ENCODE peak calls at places on chromosomes 7 and 10, in six cellular contexts. E, I, J, W, K and Z are unnamed samples.

GRCh38 chr7:74587435-74588126 is 69.9 kb upstream of the GTF2I start:
- DNase-seq in J (peak), I (peak), K (peak), E (peak), W (peak), Z (no peak)

GRCh38 chr7:128947854-128948253 is 10.1 kb downstream of the IRF5 start:
- DNase-seq in K (no peak), I (no peak), W (no peak), E (no peak), J (no peak), Z (no peak)

GRCh38 chr7:151243411-151244155 is 4.9 kb downstream of the SMARCD3 start:
- DNase-seq in I (no peak), J (no peak), W (peak), E (no peak), K (no peak), Z (no peak)

GRCh38 chr7:95436407-95436806 is 1.6 kb upstream of the PON2 start:
- DNase-seq in J (no peak), K (no peak), E (no peak), I (no peak), W (no peak), Z (no peak)

GRCh38 chr10:42880255-42880620 is 97.6 kb downstream of the BMS1 start:
- DNase-seq in J (no peak), I (no peak), W (no peak), E (no peak), K (no peak), Z (no peak)

GRCh38 chr10:90788987-90789386 is 68.9 kb downstream of the HTR7 start:
- DNase-seq in K (no peak), J (no peak), E (no peak), W (no peak), I (no peak), Z (no peak)

GRCh38 chr10:8615118-8615517 is 560.6 kb downstream of the GATA3 start:
- DNase-seq in J (no peak), K (no peak), E (no peak), I (no peak), W (no peak), Z (no peak)

GRCh38 chr7:55477781-55478374 is 94.4 kb downstream of the VOPP1 start:
- DNase-seq in K (peak), W (no peak), J (no peak), I (peak), E (no peak), Z (no peak)

GRCh38 chr7:48096273-48096672 is 7.2 kb downstream of the UPP1 start:
- DNase-seq in K (no peak), E (no peak), I (no peak), W (no peak), J (no peak), Z (peak)

GRCh38 chr7:35617076-35617475 is 77.9 kb downstream of the HERPUD2 start:
- DNase-seq in E (no peak), W (no peak), K (no peak), J (no peak), I (no peak), Z (no peak)

GRCh38 chr7:151755131-151755787 is 121.7 kb downstream of the PRKAG2 start:
- DNase-seq in W (no peak), E (no peak), I (no peak), J (no peak), K (no peak), Z (no peak)

GRCh38 chr7:28032738-28033380 is 147.7 kb downstream of the JAZF1 start:
- DNase-seq in I (no peak), K (peak), W (no peak), J (peak), E (no peak), Z (no peak)

GRCh38 chr10:35563266-35563891 is 41.8 kb upstream of the GJD4 start:
- DNase-seq in W (peak), K (peak), J (peak), I (peak), E (peak), Z (no peak)

GRCh38 chr10:77582710-77583115 is 54.9 kb downstream of the KCNMA1 start:
- DNase-seq in E (peak), K (no peak), W (no peak), J (no peak), I (no peak), Z (peak)

GRCh38 chr7:16989883-16990413 is 108.2 kb upstream of the AGR3 start:
- DNase-seq in W (no peak), I (peak), J (no peak), K (no peak), E (peak), Z (no peak)

GRCh38 chr10:44194435-44194834 is 190.5 kb downstream of the CXCL12 start:
- DNase-seq in W (no peak), I (no peak), E (no peak), J (no peak), K (no peak), Z (no peak)

GRCh38 chr10:69362471-69362954 is 54.2 kb downstream of the TACR2 start:
- DNase-seq in J (no peak), E (peak), K (no peak), I (peak), W (no peak), Z (no peak)

GRCh38 chr7:44073664-44074348 is 8.4 kb upstream of the PGAM2 start:
- DNase-seq in I (peak), K (peak), J (peak), E (peak), W (no peak), Z (peak)

GRCh38 chr10:248307-248706 is 113.1 kb downstream of the ZMYND11 start:
- DNase-seq in J (no peak), K (no peak), W (no peak), E (no peak), I (no peak), Z (no peak)

GRCh38 chr7:8255680-8256656 is 6.0 kb downstream of the ICA1 start:
- DNase-seq in I (no peak), W (no peak), K (peak), J (no peak), E (no peak), Z (no peak)

GRCh38 chr10:130805635-130806030 is 505.9 kb downstream of the TCERG1L start:
- DNase-seq in J (no peak), W (no peak), E (no peak), K (no peak), I (peak), Z (peak)

GRCh38 chr7:3300221-3300650 is 816 bp upstream of the SDK1 start:
- DNase-seq in K (peak), E (peak), J (peak), I (peak), W (peak), Z (no peak)

GRCh38 chr7:111082351-111082750 is 8.6 kb upstream of the LRRN3 start:
- DNase-seq in I (no peak), W (peak), J (no peak), K (no peak), E (no peak), Z (no peak)

GRCh38 chr10:14855453-14855852 is 17.3 kb downstream of the HSPA14 start:
- DNase-seq in K (no peak), J (no peak), W (no peak), E (no peak), I (no peak), Z (no peak)

GRCh38 chr10:129924375-129925085 is 39.5 kb downstream of the EBF3 start:
- DNase-seq in W (no peak), K (no peak), J (no peak), E (no peak), I (no peak), Z (no peak)

GRCh38 chr7:121562274-121562673 is 166.2 kb upstream of the FAM3C start:
- DNase-seq in I (no peak), E (no peak), J (no peak), K (peak), W (no peak), Z (no peak)

GRCh38 chr10:70910486-70911350 is 22.4 kb upstream of the PCBD1 start:
- DNase-seq in K (no peak), I (no peak), W (no peak), E (no peak), J (peak), Z (peak)

GRCh38 chr10:9102026-9102425 is 1047.5 kb downstream of the GATA3 start:
- DNase-seq in J (no peak), E (no peak), K (no peak), I (no peak), W (no peak), Z (no peak)

GRCh38 chr10:59177031-59177861 is 803 bp downstream of the PHYHIPL start:
- DNase-seq in I (no peak), J (peak), W (peak), K (peak), E (peak), Z (no peak)

GRCh38 chr7:119761776-119762175 is 511.2 kb upstream of the KCND2 start:
- DNase-seq in E (no peak), W (no peak), I (no peak), J (no peak), K (no peak), Z (no peak)

GRCh38 chr10:12975906-12976305 is 25.6 kb downstream of the CCDC3 start:
- DNase-seq in J (no peak), W (no peak), E (no peak), I (peak), K (no peak), Z (no peak)

DNA sequence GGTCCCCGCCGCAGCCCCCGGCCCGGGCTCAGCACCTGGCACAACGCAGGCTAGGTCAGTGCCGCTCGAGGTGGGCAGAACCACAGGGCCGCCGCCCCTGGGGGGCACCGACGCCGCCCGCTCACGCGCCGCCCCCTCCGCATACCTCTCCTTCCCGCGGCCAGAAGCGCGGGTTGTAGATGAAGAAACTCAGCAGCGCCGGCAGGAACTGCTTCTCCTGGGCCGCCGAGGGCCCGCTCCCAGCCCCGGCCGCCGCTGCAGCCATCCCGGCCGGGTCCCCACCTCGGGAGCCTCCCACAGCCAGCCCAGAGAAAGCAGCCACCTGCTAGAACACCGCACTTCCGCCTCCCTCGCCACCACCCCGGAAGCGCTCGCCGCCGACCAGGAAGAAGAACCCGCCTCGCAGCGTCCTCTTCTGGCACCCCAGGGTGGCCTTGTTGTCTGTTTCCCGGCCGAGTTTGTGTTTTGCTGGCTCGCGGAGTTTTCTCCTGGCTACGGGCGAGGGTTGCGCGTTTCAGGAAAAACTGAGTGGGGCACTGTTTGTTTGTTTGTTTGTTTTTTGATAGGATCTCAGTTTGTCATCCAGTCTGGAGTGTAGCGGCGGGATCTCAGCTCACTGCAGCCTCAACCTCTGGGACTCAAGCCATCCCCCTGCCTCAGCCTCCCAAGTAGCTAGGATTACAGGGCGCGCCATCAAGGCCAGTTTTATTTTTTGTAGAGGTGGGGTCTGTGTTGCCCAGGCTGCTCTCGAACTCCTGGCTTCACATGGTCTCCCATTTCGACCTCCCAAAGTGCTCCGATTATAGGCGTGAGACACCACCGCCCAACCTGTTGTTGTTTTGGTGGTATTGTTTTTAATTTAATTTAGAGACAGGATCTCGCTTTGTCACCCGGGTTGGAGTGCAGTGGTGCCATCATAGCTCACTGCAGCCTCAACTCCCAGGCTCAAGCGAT is 17.7 kb downstream of the OCM2 start:
- DNase-seq in J (peak), E (peak), I (peak), W (peak), K (peak), Z (peak)
- TF ChIP-seq CTCF in J (no peak), E (no peak), I (no peak), W (peak), K (peak), Z (no peak)

DNA sequence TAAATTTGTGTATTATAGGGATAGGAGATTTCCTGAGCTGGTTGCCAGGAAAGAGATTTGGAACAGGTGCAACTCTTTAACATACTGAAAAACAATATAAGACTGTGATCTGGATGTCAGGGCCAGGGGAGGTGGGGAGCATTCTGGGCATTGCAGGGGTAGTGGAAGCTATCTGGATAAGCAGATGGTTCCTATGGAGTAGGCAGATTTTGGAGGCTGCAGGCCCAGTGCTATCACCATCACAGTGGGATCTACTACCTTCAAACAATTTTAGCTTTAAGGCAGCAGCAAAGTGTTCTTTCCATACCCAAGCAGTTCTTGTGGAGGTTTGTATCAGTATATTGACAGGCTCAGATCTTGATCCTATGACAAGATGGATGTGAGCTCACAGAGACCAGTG is 71.1 kb downstream of the ADAM22 start:
- DNase-seq in J (no peak), K (no peak), W (no peak), E (no peak), I (no peak), Z (no peak)
- TF ChIP-seq CTCF in J (no peak), K (no peak), W (no peak), E (no peak), I (no peak), Z (no peak)

GRCh38 chr7:1074593-1075431 is 13.1 kb upstream of the GPER1 start:
- DNase-seq in W (no peak), K (no peak), I (no peak), E (no peak), J (no peak), Z (no peak)

GRCh38 chr7:1078519-1078918 is 9.4 kb upstream of the GPER1 start:
- DNase-seq in K (no peak), E (no peak), W (no peak), J (no peak), I (no peak), Z (no peak)

GRCh38 chr7:1078985-1079384 is 8.9 kb upstream of the GPER1 start:
- DNase-seq in W (no peak), J (no peak), E (no peak), K (no peak), I (no peak), Z (no peak)

GRCh38 chr7:1073211-1073977 is 14.5 kb upstream of the GPER1 start:
- DNase-seq in K (no peak), E (no peak), J (no peak), W (peak), I (no peak), Z (no peak)

DNA sequence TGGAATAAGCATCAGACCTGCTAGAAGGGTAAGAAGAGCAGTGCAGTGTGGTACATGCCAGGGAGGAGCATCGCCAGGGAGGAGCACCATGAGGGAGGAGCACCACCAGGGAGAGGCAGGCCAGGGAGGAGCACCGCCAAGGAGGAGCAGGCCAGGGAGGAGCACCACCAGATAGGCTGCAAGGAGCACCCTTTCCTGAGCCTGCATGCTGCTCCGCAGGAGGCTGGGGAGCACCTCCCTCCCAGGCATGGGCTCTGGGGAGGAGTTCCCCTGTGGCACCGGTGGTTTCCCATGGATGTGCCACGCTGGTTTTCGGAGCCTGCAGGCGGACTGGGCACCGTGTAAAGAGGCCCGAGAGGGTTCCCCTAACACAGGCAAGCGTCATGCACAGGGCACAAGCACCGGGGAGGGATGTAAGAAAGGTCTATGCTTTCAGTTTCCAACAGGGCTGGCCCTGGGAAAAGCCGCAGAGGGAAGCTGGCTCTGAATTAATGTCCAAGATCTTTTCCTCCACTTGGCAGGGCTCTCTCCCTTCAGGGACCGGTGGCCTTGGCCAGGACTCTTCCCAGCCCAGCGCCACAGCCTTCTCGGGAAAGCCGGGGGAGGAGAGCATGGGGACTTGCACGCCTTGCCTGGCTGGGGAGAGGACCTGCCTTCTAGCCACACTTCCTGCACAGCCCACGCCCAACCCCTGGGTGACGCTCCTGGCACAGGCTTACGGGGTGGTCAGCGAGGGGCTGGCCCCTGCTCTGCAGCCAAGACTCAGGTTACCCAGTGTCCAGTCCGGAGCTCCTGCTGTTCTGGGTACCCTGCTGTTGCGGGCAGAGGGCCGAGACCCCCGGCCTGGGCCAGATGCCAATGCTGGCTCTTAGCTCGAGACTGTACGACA is 11.5 kb upstream of the GPER1 start:
- DNase-seq in E (no peak), W (no peak), K (no peak), I (no peak), J (no peak), Z (no peak)
- TF ChIP-seq CTCF in E (no peak), W (no peak), K (no peak), I (no peak), J (no peak), Z (no peak)

DNA sequence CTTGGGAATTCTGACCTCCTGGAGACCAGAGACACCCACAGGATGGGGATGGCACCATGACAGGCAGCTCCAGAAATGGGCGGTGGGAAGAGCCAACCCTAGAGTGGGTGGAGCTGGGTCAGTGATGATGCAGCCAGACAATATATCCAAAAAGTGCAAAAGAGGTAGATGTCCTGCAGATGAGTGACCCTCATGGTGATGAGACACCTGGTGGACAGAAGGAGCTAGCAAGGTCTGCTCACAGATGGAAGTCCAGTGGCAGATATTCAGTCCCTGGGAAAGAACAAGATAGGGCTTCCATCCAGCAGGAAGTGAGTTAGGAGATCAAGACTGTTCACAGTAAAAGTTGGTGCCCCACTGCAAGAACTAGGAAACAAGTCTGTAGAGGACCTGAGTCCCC is 19.2 kb upstream of the GRB10 start:
- DNase-seq in K (no peak), E (no peak), J (no peak), I (peak), W (no peak), Z (no peak)
- TF ChIP-seq CTCF in K (peak), E (no peak), J (no peak), I (no peak), W (peak), Z (no peak)